ENCODE peak calls at places on chromosomes 12 and 14, in ten cellular contexts. Z is hypothalamus; A is activated CD4-positive, alpha-beta T cell treated with anti-CD3 and anti-CD28 coated beads, Interleukin-2, amount 10 ng/mL, durations not matched to agents 7 days and 5 days; R is stimulated activated CD4-positive, alpha-beta T cell treated with anti-CD3 and anti-CD28 coated beads, Interleukin-2, amount 100 ng/mL, for 24 hours; C is RWPE1; H is nephron progenitor cell; I is Ammon's horn; G is IMR-90; N is hepatic stellate cell; M is EL. B is an unnamed sample.

GRCh38 chr14:23359722-23360447 is 5.1 kb downstream of the EFS start:
- DNase-seq in Z (no peak), A (no peak), R (no peak), C (no peak), H (no peak), I (no peak), G (no peak), N (no peak), M (no peak), B (no peak)

GRCh38 chr14:92503756-92504491 is 9.7 kb upstream of the RIN3 start:
- DNase-seq in Z (no peak), A (no peak), R (no peak), C (peak; percentile 85), H (no peak), I (no peak), G (peak; percentile 70), N (peak; percentile 78), M (peak; percentile 95), B (no peak)

GRCh38 chr14:68756071-68756481 is 36.8 kb downstream of the ZFP36L1 start:
- DNase-seq in Z (no peak), A (no peak), R (no peak), C (no peak), H (no peak), I (no peak), G (no peak), N (no peak), M (no peak), B (no peak)

GRCh38 chr12:57224278-57224972 is 5.1 kb upstream of the SHMT2 start:
- DNase-seq in Z (no peak), A (no peak), R (no peak), C (no peak), H (no peak), I (no peak), G (no peak), N (no peak), M (no peak), B (no peak)

GRCh38 chr14:44833376-44833775 is 128.4 kb downstream of the KLHL28 start:
- DNase-seq in Z (no peak), A (no peak), R (no peak), C (peak; percentile 4), H (no peak), I (no peak), G (peak; percentile 43), N (no peak), M (peak; percentile 2), B (no peak)

GRCh38 chr12:29818925-29819324 is 35.2 kb upstream of the TMTC1 start:
- DNase-seq in Z (no peak), A (no peak), R (no peak), C (no peak), H (no peak), I (no peak), G (no peak), N (no peak), M (no peak), B (peak; percentile 65)

GRCh38 chr12:108826807-108827721 is 30.3 kb downstream of the SSH1 start:
- DNase-seq in Z (peak; percentile 29), A (no peak), R (no peak), C (no peak), H (no peak), I (no peak), G (peak; percentile 60), N (no peak), M (no peak), B (no peak)

GRCh38 chr12:13194462-13195110 is 1.9 kb upstream of the EMP1 start:
- DNase-seq in Z (no peak), A (no peak), R (no peak), C (peak; percentile 60), H (no peak), I (no peak), G (no peak), N (no peak), M (no peak), B (no peak)

GRCh38 chr12:109885616-109886015 is 5.3 kb upstream of the GLTP start:
- DNase-seq in Z (no peak), A (no peak), R (no peak), C (no peak), H (no peak), I (no peak), G (peak; percentile 28), N (no peak), M (no peak), B (no peak)

GRCh38 chr14:60094306-60094897 is 2.7 kb downstream of the PCNX4 start:
- DNase-seq in Z (no peak), A (peak; percentile 40), R (peak; percentile 6), C (peak; percentile 10), H (peak; percentile 6), I (no peak), G (peak; percentile 70), N (peak; percentile 31), M (peak; percentile 88), B (no peak)

GRCh38 chr12:54363610-54364009 is 676 bp downstream of the GPR84 start:
- DNase-seq in Z (no peak), A (no peak), R (no peak), C (no peak), H (no peak), I (no peak), G (no peak), N (no peak), M (no peak), B (no peak)

GRCh38 chr12:121452356-121453021 is 52.6 kb downstream of the RNF34 start:
- DNase-seq in Z (no peak), A (no peak), R (no peak), C (peak; percentile 66), H (peak; percentile 75), I (no peak), G (no peak), N (peak; percentile 60), M (no peak), B (peak; percentile 20)

GRCh38 chr12:56900583-56900982 is 33.6 kb downstream of the SDR9C7 start:
- DNase-seq in Z (no peak), A (no peak), R (no peak), C (peak; percentile 64), H (no peak), I (no peak), G (peak; percentile 19), N (no peak), M (peak; percentile 66), B (no peak)

GRCh38 chr12:112998997-112999767 is 20.9 kb downstream of the OAS2 start:
- DNase-seq in Z (no peak), A (no peak), R (no peak), C (no peak), H (no peak), I (no peak), G (no peak), N (no peak), M (no peak), B (no peak)

GRCh38 chr14:83712730-83713129 is 1817.2 kb upstream of the FLRT2 start:
- DNase-seq in Z (no peak), A (no peak), R (no peak), C (no peak), H (no peak), I (no peak), G (peak; percentile 42), N (no peak), M (no peak), B (no peak)

GRCh38 chr12:111757361-111758119 is 9.2 kb upstream of the ALDH2 start:
- DNase-seq in Z (peak; percentile 61), A (peak; percentile 40), R (no peak), C (no peak), H (no peak), I (peak; percentile 79), G (peak; percentile 65), N (peak; percentile 62), M (peak; percentile 72), B (peak; percentile 79)

GRCh38 chr14:64938972-64939816 is 3.4 kb downstream of the GPX2 start:
- DNase-seq in Z (no peak), A (no peak), R (no peak), C (no peak), H (no peak), I (no peak), G (no peak), N (no peak), M (no peak), B (no peak)

GRCh38 chr12:102876883-102877282 is 40.2 kb downstream of the PAH start:
- DNase-seq in Z (no peak), A (no peak), R (peak; percentile 4), C (no peak), H (peak; percentile 15), I (no peak), G (no peak), N (no peak), M (no peak), B (no peak)

GRCh38 chr12:70691018-70691672 is 53.9 kb upstream of the PTPRB start:
- DNase-seq in Z (no peak), A (no peak), R (no peak), C (no peak), H (no peak), I (no peak), G (peak; percentile 65), N (peak; percentile 4), M (peak; percentile 68), B (no peak)

GRCh38 chr12:94941440-94941862 is 62.0 kb downstream of the NDUFA12 start:
- DNase-seq in Z (peak; percentile 13), A (peak; percentile 49), R (peak; percentile 51), C (peak; percentile 82), H (no peak), I (peak; percentile 25), G (peak; percentile 79), N (peak; percentile 81), M (peak; percentile 80), B (peak; percentile 47)

GRCh38 chr14:53011053-53011462 is 60.2 kb upstream of the FERMT2 start:
- DNase-seq in Z (no peak), A (no peak), R (no peak), C (peak; percentile 83), H (peak; percentile 18), I (peak; percentile 12), G (peak; percentile 99), N (peak; percentile 87), M (peak; percentile 100), B (peak; percentile 80)

GRCh38 chr14:60756847-60757246 is 22.3 kb downstream of the MNAT1 start:
- DNase-seq in Z (no peak), A (no peak), R (no peak), C (no peak), H (no peak), I (no peak), G (peak; percentile 44), N (no peak), M (no peak), B (no peak)

GRCh38 chr12:62519043-62519442 is 52.4 kb downstream of the MON2 start:
- DNase-seq in Z (peak; percentile 21), A (no peak), R (no peak), C (no peak), H (no peak), I (peak; percentile 62), G (no peak), N (no peak), M (no peak), B (peak; percentile 59)

GRCh38 chr12:88553941-88554658 is 26.2 kb downstream of the KITLG start:
- DNase-seq in Z (no peak), A (no peak), R (no peak), C (peak; percentile 8), H (no peak), I (no peak), G (peak; percentile 64), N (no peak), M (peak; percentile 71), B (no peak)

GRCh38 chr12:29961231-29961630 is 177.5 kb upstream of the TMTC1 start:
- DNase-seq in Z (no peak), A (no peak), R (no peak), C (no peak), H (no peak), I (no peak), G (peak; percentile 5), N (peak; percentile 1), M (peak; percentile 1), B (no peak)

GRCh38 chr12:9372202-9372601 is 164.0 kb upstream of the PZP start:
- DNase-seq in Z (no peak), A (no peak), R (no peak), C (no peak), H (no peak), I (no peak), G (peak; percentile 9), N (no peak), M (no peak), B (no peak)